ENCODE peak calls at places on chromosome 11, in eight cellular contexts. One of them, this sample, is unnamed.

GRCh38 chr11:66362481-66363147 is 8.9 kb downstream of the SLC29A2 start:
- DNase-seq in tibial nerve: no peak
- DNase-seq in cardiac fibroblast: no peak
- DNase-seq in suprapubic skin: no peak
- DNase-seq in RKO: no peak
- DNase-seq in hepatocyte: peak
- DNase-seq in kidney: no peak
- DNase-seq in iPS-NIHi11: no peak
- DNase-seq in this sample: no peak

GRCh38 chr11:96097844-96098421 is 174.0 kb upstream of the MTMR2 start:
- DNase-seq in RKO: no peak
- DNase-seq in kidney: no peak
- DNase-seq in iPS-NIHi11: no peak
- DNase-seq in tibial nerve: no peak
- DNase-seq in suprapubic skin: no peak
- DNase-seq in hepatocyte: no peak
- DNase-seq in cardiac fibroblast: peak
- DNase-seq in this sample: no peak

GRCh38 chr11:110000858-110001257 is 92.3 kb upstream of the ZC3H12C start:
- DNase-seq in iPS-NIHi11: no peak
- DNase-seq in cardiac fibroblast: no peak
- DNase-seq in kidney: no peak
- DNase-seq in RKO: no peak
- DNase-seq in tibial nerve: no peak
- DNase-seq in suprapubic skin: no peak
- DNase-seq in hepatocyte: no peak
- DNase-seq in this sample: no peak

GRCh38 chr11:126113515-126113957 is 50.9 kb upstream of the CDON start:
- DNase-seq in hepatocyte: peak
- DNase-seq in suprapubic skin: peak
- DNase-seq in tibial nerve: peak
- DNase-seq in kidney: peak
- DNase-seq in RKO: peak
- DNase-seq in cardiac fibroblast: peak
- DNase-seq in iPS-NIHi11: peak
- DNase-seq in this sample: peak

GRCh38 chr11:119380160-119380815 is 1.2 kb downstream of the USP2 start:
- DNase-seq in RKO: no peak
- DNase-seq in kidney: peak
- DNase-seq in iPS-NIHi11: no peak
- DNase-seq in hepatocyte: no peak
- DNase-seq in suprapubic skin: peak
- DNase-seq in tibial nerve: peak
- DNase-seq in cardiac fibroblast: no peak
- DNase-seq in this sample: no peak

GRCh38 chr11:112298535-112298934 is 37.9 kb upstream of the PLET1 start:
- DNase-seq in hepatocyte: no peak
- DNase-seq in cardiac fibroblast: no peak
- DNase-seq in iPS-NIHi11: no peak
- DNase-seq in suprapubic skin: no peak
- DNase-seq in kidney: no peak
- DNase-seq in RKO: no peak
- DNase-seq in tibial nerve: no peak
- DNase-seq in this sample: no peak

GRCh38 chr11:94546886-94547285 is 3.2 kb downstream of the FUT4 start:
- DNase-seq in RKO: peak
- DNase-seq in cardiac fibroblast: no peak
- DNase-seq in iPS-NIHi11: no peak
- DNase-seq in suprapubic skin: no peak
- DNase-seq in tibial nerve: no peak
- DNase-seq in kidney: no peak
- DNase-seq in hepatocyte: peak
- DNase-seq in this sample: no peak

GRCh38 chr11:73311394-73311869 is 3.4 kb downstream of the ARHGEF17 start:
- DNase-seq in iPS-NIHi11: no peak
- DNase-seq in tibial nerve: no peak
- DNase-seq in cardiac fibroblast: no peak
- DNase-seq in suprapubic skin: peak
- DNase-seq in kidney: peak
- DNase-seq in RKO: no peak
- DNase-seq in hepatocyte: no peak
- DNase-seq in this sample: no peak

GRCh38 chr11:84793318-84793717 is 833.8 kb downstream of the DLG2 start:
- DNase-seq in suprapubic skin: no peak
- DNase-seq in iPS-NIHi11: no peak
- DNase-seq in hepatocyte: no peak
- DNase-seq in RKO: no peak
- DNase-seq in kidney: no peak
- DNase-seq in tibial nerve: no peak
- DNase-seq in cardiac fibroblast: no peak
- DNase-seq in this sample: no peak

GRCh38 chr11:34632105-34632780 is 11.3 kb downstream of the EHF start:
- DNase-seq in RKO: no peak
- DNase-seq in tibial nerve: no peak
- DNase-seq in cardiac fibroblast: no peak
- DNase-seq in suprapubic skin: no peak
- DNase-seq in kidney: no peak
- DNase-seq in iPS-NIHi11: peak
- DNase-seq in hepatocyte: peak
- DNase-seq in this sample: no peak

GRCh38 chr11:12693075-12693473 is 18.9 kb downstream of the TEAD1 start:
- DNase-seq in RKO: peak
- DNase-seq in kidney: peak
- DNase-seq in hepatocyte: no peak
- DNase-seq in iPS-NIHi11: no peak
- DNase-seq in cardiac fibroblast: peak
- DNase-seq in tibial nerve: no peak
- DNase-seq in suprapubic skin: no peak
- DNase-seq in this sample: no peak

GRCh38 chr11:106998126-106998525 is 20.1 kb downstream of the GUCY1A2 start:
- DNase-seq in iPS-NIHi11: no peak
- DNase-seq in cardiac fibroblast: peak
- DNase-seq in hepatocyte: no peak
- DNase-seq in suprapubic skin: no peak
- DNase-seq in tibial nerve: no peak
- DNase-seq in RKO: no peak
- DNase-seq in kidney: no peak
- DNase-seq in this sample: no peak

GRCh38 chr11:77471520-77472234 is 2.2 kb downstream of the PAK1 start:
- DNase-seq in kidney: no peak
- DNase-seq in hepatocyte: peak
- DNase-seq in iPS-NIHi11: no peak
- DNase-seq in suprapubic skin: no peak
- DNase-seq in RKO: no peak
- DNase-seq in cardiac fibroblast: no peak
- DNase-seq in tibial nerve: peak
- DNase-seq in this sample: no peak

GRCh38 chr11:33893711-33894401 is 2.0 kb upstream of the LMO2 start:
- DNase-seq in hepatocyte: no peak
- DNase-seq in suprapubic skin: no peak
- DNase-seq in RKO: no peak
- DNase-seq in kidney: no peak
- DNase-seq in iPS-NIHi11: no peak
- DNase-seq in tibial nerve: no peak
- DNase-seq in cardiac fibroblast: peak
- DNase-seq in this sample: no peak

GRCh38 chr11:33291004-33291777 is 34.0 kb downstream of the HIPK3 start:
- DNase-seq in kidney: no peak
- DNase-seq in cardiac fibroblast: peak
- DNase-seq in tibial nerve: no peak
- DNase-seq in iPS-NIHi11: no peak
- DNase-seq in RKO: no peak
- DNase-seq in suprapubic skin: no peak
- DNase-seq in hepatocyte: peak
- DNase-seq in this sample: no peak

GRCh38 chr11:128305588-128305987 is 281.8 kb downstream of the ETS1 start:
- DNase-seq in suprapubic skin: no peak
- DNase-seq in iPS-NIHi11: no peak
- DNase-seq in hepatocyte: no peak
- DNase-seq in cardiac fibroblast: no peak
- DNase-seq in RKO: no peak
- DNase-seq in tibial nerve: no peak
- DNase-seq in kidney: no peak
- DNase-seq in this sample: no peak

This sample was measured in omental fat pad.